ENCODE peak calls at places on chromosomes 3 and 15, in four cellular contexts. M, W, Z and R are unnamed samples.

GRCh38 chr15:85094685-85095084 is 113.0 kb downstream of the PDE8A start:
- DNase-seq in Z (no peak), M (no peak), W (no peak), R (no peak)

GRCh38 chr15:66679657-66680108 is 22.4 kb upstream of the SMAD6 start:
- DNase-seq in M (peak), Z (no peak), W (peak), R (peak)

GRCh38 chr15:55222588-55222987 is 25.8 kb upstream of the RSL24D1 start:
- DNase-seq in Z (no peak), M (no peak), W (no peak), R (no peak)

GRCh38 chr3:10395671-10396070 is 74.8 kb upstream of the SEC13 start:
- DNase-seq in Z (no peak), M (no peak), W (no peak), R (no peak)

GRCh38 chr3:11288021-11288491 is 15.9 kb downstream of the ATG7 start:
- DNase-seq in M (no peak), Z (no peak), W (no peak), R (no peak)

GRCh38 chr3:180180795-180181194 is 144.1 kb upstream of the PEX5L start:
- DNase-seq in W (no peak), M (no peak), Z (no peak), R (no peak)

GRCh38 chr15:94480289-94480834 is 249.0 kb downstream of the MCTP2 start:
- DNase-seq in Z (no peak), W (no peak), M (no peak), R (no peak)

GRCh38 chr15:58147151-58147550 is 9.0 kb downstream of the AQP9 start:
- DNase-seq in W (no peak), M (no peak), Z (no peak), R (no peak)

GRCh38 chr3:76624128-76624527 is 415.8 kb upstream of the ROBO2 start:
- DNase-seq in Z (no peak), M (no peak), W (peak), R (no peak)

DNA sequence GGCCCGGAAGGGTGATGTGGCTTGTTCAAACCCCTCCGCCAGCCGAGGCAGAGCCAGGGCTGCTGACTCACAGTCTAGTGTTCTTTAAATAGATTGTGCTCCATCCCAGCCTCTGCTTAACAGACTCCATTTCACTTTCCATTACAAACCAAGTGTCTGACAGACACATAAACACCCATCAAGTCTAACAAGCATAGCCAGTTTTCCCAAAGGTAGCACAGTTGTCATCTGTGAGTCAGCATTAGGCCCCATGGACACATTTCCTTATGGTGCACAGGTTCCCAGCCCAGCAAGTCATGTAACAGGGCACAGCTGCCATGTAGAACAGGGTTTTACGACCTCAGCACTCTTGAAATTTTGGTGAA is 109.9 kb upstream of the RAP2B start:
- DNase-seq in Z (no peak), M (no peak), W (peak), R (no peak)
- TF ChIP-seq SUZ12 in Z (no peak), M (no peak), W (no peak), R (no peak)

DNA sequence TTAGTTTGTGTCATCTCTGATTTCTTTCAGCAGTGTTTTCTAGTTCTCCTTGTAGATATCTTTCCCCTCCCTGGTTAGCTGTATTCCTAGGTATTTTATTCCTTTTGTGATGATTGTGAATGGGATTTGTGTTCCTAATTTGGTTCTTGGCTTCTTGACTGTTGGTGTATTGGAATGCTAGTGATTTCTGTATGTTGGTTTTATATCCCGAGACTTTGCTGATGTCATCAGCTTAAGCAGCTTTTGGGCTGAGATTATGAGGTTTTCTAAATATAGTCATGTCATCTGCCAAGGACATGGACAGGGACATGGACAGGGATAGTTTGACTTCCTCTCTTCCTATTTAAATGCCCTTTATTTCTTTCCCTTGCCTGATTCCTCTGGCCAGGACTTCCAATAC is 35.8 kb downstream of the MYO9A start:
- DNase-seq in W (no peak), Z (no peak), M (no peak), R (no peak)
- TF ChIP-seq SUZ12 in W (no peak), Z (no peak), M (no peak), R (no peak)

GRCh38 chr15:90337256-90337655 is 14.8 kb upstream of the ZNF774 start:
- DNase-seq in Z (no peak), M (no peak), W (no peak), R (no peak)

GRCh38 chr15:90338483-90338980 is 13.6 kb upstream of the ZNF774 start:
- DNase-seq in W (no peak), M (no peak), Z (no peak), R (no peak)

GRCh38 chr15:90336705-90337141 is 15.4 kb upstream of the ZNF774 start:
- DNase-seq in Z (no peak), W (no peak), M (no peak), R (no peak)

GRCh38 chr15:90334304-90334731 is 17.8 kb upstream of the ZNF774 start:
- DNase-seq in W (peak), Z (no peak), M (no peak), R (no peak)
- TF ChIP-seq SUZ12 in W (no peak), Z (no peak), M (no peak), R (no peak)

GRCh38 chr3:121720163-121720562 is 29.4 kb downstream of the GOLGB1 start:
- DNase-seq in W (no peak), Z (no peak), M (no peak), R (no peak)

GRCh38 chr3:121723485-121723884 is 26.1 kb downstream of the GOLGB1 start:
- DNase-seq in Z (no peak), M (no peak), W (no peak), R (no peak)

GRCh38 chr3:121722346-121722745 is 27.2 kb downstream of the GOLGB1 start:
- DNase-seq in M (no peak), W (no peak), Z (no peak), R (no peak)

GRCh38 chr3:121719423-121719822 is 30.1 kb downstream of the GOLGB1 start:
- DNase-seq in W (no peak), M (no peak), Z (no peak), R (no peak)

GRCh38 chr3:121718205-121718846 is 31.2 kb downstream of the GOLGB1 start:
- DNase-seq in W (no peak), M (no peak), Z (no peak), R (no peak)
- TF ChIP-seq SUZ12 in W (no peak), M (no peak), Z (no peak), R (no peak)

DNA sequence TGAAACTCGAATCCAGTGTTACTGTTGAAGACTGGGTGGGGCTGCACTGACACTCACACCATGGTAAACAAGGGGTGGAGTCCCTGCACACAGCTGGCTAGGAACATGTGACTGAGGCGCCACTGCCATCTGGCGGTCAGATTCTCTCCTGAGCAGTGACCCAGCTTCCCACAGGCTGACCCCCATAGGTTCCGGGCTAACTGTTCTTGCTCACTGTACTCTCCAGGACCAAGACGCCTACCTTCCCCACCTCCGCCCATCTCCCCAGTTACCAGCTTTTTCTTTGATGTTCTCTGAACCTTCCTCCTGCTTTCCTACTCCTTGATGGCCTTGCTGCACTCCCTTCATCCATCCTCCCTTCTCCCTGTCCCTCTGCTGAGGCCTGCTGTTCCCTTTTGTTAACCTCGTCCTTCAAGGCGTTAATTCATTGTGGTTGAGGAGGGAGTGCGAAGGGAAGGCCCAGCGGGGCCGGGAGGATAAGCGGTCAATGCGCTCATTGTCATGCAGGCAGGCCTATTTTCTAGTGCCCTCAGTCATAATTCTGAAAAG is 115.2 kb downstream of the ATP8B4 start:
- DNase-seq in M (peak), Z (peak), W (peak), R (peak)
- TF ChIP-seq SUZ12 in M (no peak), Z (no peak), W (no peak), R (no peak)

DNA sequence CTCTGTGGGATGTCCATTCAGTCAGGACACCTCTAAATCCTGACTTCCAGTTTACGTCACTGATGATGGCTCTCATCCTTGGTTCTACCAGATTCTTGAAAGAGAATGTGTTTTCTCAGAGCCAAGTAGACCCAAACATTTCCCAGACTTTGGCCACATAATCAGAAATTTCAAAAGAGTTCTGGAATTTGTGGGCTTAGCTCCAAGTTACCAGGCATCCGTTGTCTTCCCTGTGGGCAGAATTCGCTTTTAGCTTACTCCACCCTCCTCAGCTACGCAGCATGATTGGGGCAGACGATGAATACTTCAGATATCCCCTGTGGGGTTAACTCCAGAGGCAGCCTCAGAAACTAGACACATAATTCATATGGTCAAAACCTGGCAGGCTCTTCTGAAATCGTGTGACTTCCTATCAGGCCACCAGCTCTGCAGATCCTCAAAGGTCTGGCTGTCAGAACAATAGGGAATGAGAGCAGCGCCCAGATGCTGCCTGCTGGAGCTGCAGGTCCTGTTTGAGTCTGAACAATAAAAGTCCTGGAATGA is 30.6 kb downstream of the CRTC3 start:
- DNase-seq in Z (no peak), M (no peak), W (no peak), R (no peak)
- TF ChIP-seq SUZ12 in Z (no peak), M (no peak), W (no peak), R (no peak)

GRCh38 chr3:5202267-5202666 is 14.8 kb downstream of the EDEM1 start:
- DNase-seq in W (no peak), M (no peak), Z (no peak), R (no peak)

GRCh38 chr3:5210926-5211325 is 23.4 kb downstream of the EDEM1 start:
- DNase-seq in Z (no peak), M (no peak), W (no peak), R (no peak)

GRCh38 chr3:5201536-5201935 is 14.0 kb downstream of the EDEM1 start:
- DNase-seq in Z (no peak), M (no peak), W (no peak), R (no peak)

GRCh38 chr3:5205165-5205941 is 17.8 kb downstream of the EDEM1 start:
- DNase-seq in W (no peak), Z (no peak), M (no peak), R (no peak)
- TF ChIP-seq SUZ12 in W (no peak), Z (no peak), M (no peak), R (no peak)

GRCh38 chr3:131303848-131304247 is 77.7 kb upstream of the NUDT16 start:
- DNase-seq in Z (no peak), W (no peak), M (no peak), R (no peak)
- TF ChIP-seq SUZ12 in Z (no peak), W (no peak), M (no peak), R (no peak)